ENCODE peak calls at places on chromosomes 1 and 21, in six cellular contexts. R, U, X, N, C and O are unnamed samples.

GRCh38 chr21:40546657-40547056 is 300.3 kb downstream of the DSCAM start:
- DNase-seq in R (no peak), U (no peak), X (no peak), N (no peak), C (no peak), O (no peak)

GRCh38 chr1:225462429-225462713 is 34.5 kb upstream of the LBR start:
- DNase-seq in R (no peak), U (no peak), X (no peak), N (no peak), C (no peak), O (no peak)

GRCh38 chr1:169047074-169047473 is 59.4 kb upstream of the ATP1B1 start:
- DNase-seq in R (no peak), U (no peak), X (no peak), N (no peak), C (no peak), O (peak)

GRCh38 chr1:225653463-225654276 is 747 bp upstream of the ENAH start:
- DNase-seq in R (peak), U (peak), X (peak), N (peak), C (peak), O (peak)

GRCh38 chr1:94326329-94326728 is 88.9 kb upstream of the ARHGAP29 start:
- DNase-seq in R (no peak), U (no peak), X (no peak), N (no peak), C (no peak), O (no peak)

GRCh38 chr21:42830456-42831455 is 48.6 kb downstream of the WDR4 start:
- DNase-seq in R (peak), U (no peak), X (peak), N (no peak), C (no peak), O (peak)

GRCh38 chr1:34164510-34165381 is at the start of gene CSMD2:
- DNase-seq in R (no peak), U (no peak), X (no peak), N (no peak), C (no peak), O (no peak)

GRCh38 chr21:34885125-34885524 is 164.0 kb downstream of the RUNX1 start:
- DNase-seq in R (no peak), U (no peak), X (no peak), N (no peak), C (no peak), O (peak)

GRCh38 chr1:41487729-41488598 is 3.5 kb upstream of the EDN2 start:
- DNase-seq in R (no peak), U (no peak), X (no peak), N (no peak), C (no peak), O (no peak)

GRCh38 chr1:219088778-219089557 is 84.7 kb upstream of the LYPLAL1 start:
- DNase-seq in R (no peak), U (peak), X (peak), N (no peak), C (peak), O (no peak)

GRCh38 chr1:225882008-225882698 is at the start of gene TMEM63A:
- DNase-seq in R (peak), U (peak), X (peak), N (peak), C (peak), O (peak)

GRCh38 chr1:72635719-72636118 is 353.4 kb upstream of the NEGR1 start:
- DNase-seq in R (no peak), U (no peak), X (no peak), N (no peak), C (no peak), O (no peak)

GRCh38 chr1:21931171-21932093 is 5.7 kb downstream of the HSPG2 start:
- DNase-seq in R (peak), U (peak), X (peak), N (peak), C (peak), O (no peak)

GRCh38 chr1:76759171-76759860 is 108.0 kb upstream of the ST6GALNAC5 start:
- DNase-seq in R (no peak), U (no peak), X (no peak), N (no peak), C (no peak), O (no peak)

GRCh38 chr21:22106720-22107410 is 1108.7 kb downstream of the NCAM2 start:
- DNase-seq in R (no peak), U (no peak), X (no peak), N (no peak), C (no peak), O (no peak)

GRCh38 chr1:70718086-70718630 is 307.1 kb downstream of the CTH start:
- DNase-seq in R (no peak), U (no peak), X (no peak), N (no peak), C (no peak), O (no peak)

GRCh38 chr1:185652348-185652747 is 81.8 kb upstream of the HMCN1 start:
- DNase-seq in R (no peak), U (no peak), X (no peak), N (no peak), C (no peak), O (no peak)

DNA sequence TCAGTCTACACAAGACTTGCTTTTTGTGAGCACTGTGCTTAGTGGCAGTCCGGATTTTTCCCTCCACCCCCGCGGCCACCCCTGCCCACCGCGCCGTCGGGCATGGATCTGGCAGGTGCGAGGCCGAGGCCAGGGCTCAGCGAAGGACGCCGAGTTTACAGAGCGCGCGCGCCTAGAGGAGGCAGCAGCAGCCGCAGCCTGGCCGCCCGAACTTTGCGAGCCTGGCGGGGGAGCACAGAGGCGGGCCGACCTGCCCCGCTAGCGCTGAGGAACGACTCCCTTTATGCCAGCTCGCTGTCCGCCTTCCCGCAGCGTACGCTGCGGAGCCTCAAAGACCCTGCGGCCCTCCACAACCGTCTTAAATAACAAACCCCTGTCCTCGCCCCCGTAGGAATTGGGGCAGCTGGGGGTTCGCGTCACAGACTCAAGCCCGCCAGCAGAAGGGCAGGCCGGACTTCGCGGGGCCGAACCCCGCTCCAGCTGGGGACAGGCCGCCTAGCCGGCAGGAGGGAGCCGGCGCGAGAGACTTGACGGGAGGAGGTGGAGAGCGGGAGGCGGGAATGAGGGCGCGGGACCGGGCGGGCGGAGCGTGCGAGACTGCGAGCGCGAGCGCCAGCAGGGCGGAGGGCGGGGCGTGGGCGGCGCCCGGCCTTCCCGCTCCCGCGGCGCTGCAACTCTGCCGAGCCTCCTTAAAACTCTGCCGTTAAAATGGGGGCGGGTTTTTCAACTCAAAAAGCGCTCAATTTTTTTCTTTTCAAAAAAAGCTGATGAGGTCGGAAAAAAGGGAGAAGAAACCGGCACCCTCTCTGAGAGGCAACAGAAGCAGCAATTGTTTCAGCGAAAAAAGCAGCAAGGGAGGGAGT is 1.8 kb upstream of the CDKN2C start:
- DNase-seq in R (peak), U (peak), X (peak), N (peak), C (peak), O (peak)
- H3K4me3 ChIP-seq in R (peak), U (peak), X (peak), N (peak), C (peak), O (peak)

GRCh38 chr1:26127235-26128163 is 15.9 kb downstream of the PDIK1L start:
- DNase-seq in R (no peak), U (no peak), X (no peak), N (no peak), C (no peak), O (no peak)
- TF ChIP-seq POLR2A in R (no peak), U (no peak), X (no peak), N (no peak), C (no peak), O (no peak)

DNA sequence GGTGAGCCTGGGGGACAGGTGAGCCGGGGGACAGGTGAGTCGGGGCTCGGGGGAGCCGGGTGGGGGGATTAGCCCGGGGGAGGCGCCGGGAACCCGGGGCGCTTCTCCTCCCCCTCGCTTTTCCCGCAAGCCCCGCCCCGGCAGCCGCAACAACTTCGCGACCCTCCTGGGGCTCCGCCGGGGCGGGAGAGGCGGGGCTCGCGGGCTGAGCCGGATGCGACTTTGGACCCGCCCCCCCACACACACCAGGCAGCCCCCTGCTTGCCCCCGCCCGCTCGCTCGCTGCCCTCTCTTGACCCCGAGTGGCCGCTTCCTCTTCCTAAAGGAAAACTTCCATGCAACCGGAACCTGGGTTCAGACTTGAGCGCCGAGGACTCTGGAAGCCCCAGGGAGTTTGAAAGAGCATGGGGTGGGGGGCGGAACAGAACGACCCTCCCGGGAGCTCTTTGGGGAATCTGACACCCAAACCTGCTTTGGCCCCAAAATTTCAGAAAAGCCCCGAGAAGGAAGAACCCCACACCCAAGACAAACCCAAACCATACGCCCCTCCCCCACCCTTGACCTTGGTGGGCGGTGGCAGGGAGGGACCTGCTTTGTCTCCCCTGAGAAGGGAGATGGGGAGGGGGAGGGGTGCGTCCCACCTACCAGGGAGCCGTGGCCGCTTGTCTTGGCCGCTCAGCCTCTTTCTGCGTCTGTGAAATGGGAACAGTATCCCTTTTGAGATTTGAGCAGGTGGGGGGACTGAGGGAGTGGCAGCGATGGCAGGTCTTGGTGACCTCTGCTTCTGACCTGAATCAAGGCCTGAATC is 550 bp downstream of the ARHGEF16 start:
- DNase-seq in R (no peak), U (no peak), X (peak), N (no peak), C (no peak), O (no peak)
- TF ChIP-seq EP300 in R (no peak), U (no peak), X (no peak), N (no peak), C (no peak), O (no peak)

GRCh38 chr1:28172690-28173150 is 3.8 kb downstream of the PTAFR start:
- DNase-seq in R (no peak), U (no peak), X (peak), N (no peak), C (no peak), O (no peak)
- H3K4me3 ChIP-seq in R (no peak), U (no peak), X (no peak), N (no peak), C (no peak), O (no peak)

GRCh38 chr1:100892554-100892953 is 2.1 kb downstream of the EXTL2 start:
- DNase-seq in R (no peak), U (no peak), X (no peak), N (no peak), C (no peak), O (no peak)

GRCh38 chr1:100891380-100891779 is 3.3 kb downstream of the EXTL2 start:
- DNase-seq in R (no peak), U (no peak), X (no peak), N (no peak), C (no peak), O (no peak)

GRCh38 chr1:100894622-100895539 is at the start of gene EXTL2:
- DNase-seq in R (peak), U (peak), X (peak), N (peak), C (peak), O (peak)

GRCh38 chr1:100895540-100896480 is at the start of gene SLC30A7:
- DNase-seq in R (peak), U (peak), X (peak), N (peak), C (peak), O (peak)

GRCh38 chr1:100893718-100894117 is 924 bp downstream of the EXTL2 start:
- DNase-seq in R (no peak), U (no peak), X (no peak), N (no peak), C (no peak), O (no peak)
- TF ChIP-seq POLR2A in R (no peak), U (no peak), X (no peak), N (no peak), C (no peak), O (no peak)

DNA sequence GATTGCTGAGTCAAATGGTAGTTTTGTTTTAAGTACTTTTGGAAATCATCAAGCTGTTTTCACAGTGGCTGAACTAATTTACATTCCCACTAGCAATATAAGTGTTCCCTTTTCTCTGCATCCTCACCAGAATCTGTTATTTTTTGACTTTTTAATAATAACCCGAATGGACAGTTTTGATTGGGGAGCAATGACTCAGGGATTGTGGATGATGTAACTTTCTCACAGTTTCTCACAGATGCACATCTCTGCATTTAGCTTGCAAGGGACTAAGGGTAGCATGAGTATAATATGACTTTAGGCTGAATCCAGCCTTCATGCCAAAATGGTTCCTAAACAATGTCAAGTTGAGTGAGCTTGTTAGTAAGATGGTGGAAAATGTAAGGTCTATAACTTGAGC is 90.2 kb downstream of the C4BPA start:
- DNase-seq in R (no peak), U (no peak), X (no peak), N (no peak), C (no peak), O (no peak)
- TF ChIP-seq EP300 in R (no peak), U (no peak), X (no peak), N (no peak), C (no peak), O (no peak)

GRCh38 chr1:31715873-31716220 is 12.0 kb upstream of the COL16A1 start:
- DNase-seq in R (no peak), U (no peak), X (no peak), N (no peak), C (no peak), O (no peak)
- H3K4me3 ChIP-seq in R (peak), U (peak), X (peak), N (peak), C (peak), O (peak)

DNA sequence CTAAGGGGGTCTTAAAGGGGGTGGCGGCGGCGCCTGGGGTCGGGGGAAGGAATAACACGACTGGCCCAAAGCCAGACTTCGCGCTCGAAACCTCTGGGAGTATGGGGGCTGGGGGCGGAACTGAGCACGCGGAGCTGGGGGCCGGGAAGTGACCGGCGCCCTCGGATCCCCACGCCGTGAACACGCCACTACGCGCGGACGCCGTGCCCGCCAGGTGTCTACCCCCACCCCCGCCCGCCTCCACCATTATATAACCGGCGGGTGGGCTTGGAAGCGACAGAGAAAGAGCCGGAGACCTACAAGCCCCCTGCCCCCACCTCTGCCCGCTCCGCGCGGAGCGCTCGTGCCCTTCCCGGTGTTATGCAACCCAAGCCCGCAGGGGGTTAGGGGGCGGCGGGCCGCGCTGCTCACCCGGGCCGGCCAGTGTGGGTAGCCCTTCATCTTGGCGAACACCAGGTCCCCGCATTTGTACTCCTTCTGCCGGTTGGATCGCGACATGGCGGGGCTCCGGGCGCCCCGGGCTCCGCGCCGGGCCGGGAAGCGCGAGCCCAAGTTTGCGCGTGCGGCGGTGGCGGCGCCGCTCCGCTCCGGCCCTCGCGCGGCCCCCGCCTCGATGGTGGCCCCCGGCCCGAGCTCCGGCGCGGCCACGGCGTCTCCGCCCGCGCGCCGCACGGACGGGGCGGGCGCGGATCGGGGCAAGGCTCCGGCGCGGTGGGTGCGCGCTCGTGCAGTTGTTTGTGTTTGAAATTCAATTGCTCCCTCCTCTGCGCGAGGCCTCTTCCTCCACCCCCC is at the start of gene HDGF:
- DNase-seq in R (peak), U (no peak), X (peak), N (peak), C (peak), O (peak)
- TF ChIP-seq POLR2A in R (no peak), U (no peak), X (no peak), N (peak), C (peak), O (no peak)

GRCh38 chr1:208977012-208977411 is 606.5 kb upstream of the CAMK1G start:
- DNase-seq in R (no peak), U (no peak), X (no peak), N (no peak), C (no peak), O (no peak)
- TF ChIP-seq EP300 in R (no peak), U (no peak), X (no peak), N (no peak), C (no peak), O (no peak)